ENCODE peak calls at places on chromosomes 3 and 15, in four cellular contexts. N is PC-9, X is Panc1, I is adrenal gland. G is an unnamed sample. For H3K27me3 and H3K9me3, the result is how much of the 10 kb centered on the place peaks cover.

GRCh38 chr3:11272913-11273574 is 847 bp downstream of the ATG7 start:
- DNase-seq in I (no peak), N (no peak), X (no peak), G (no peak)

GRCh38 chr3:179837374-179837773 is 184.5 kb downstream of the USP13 start:
- DNase-seq in I (no peak), N (no peak), X (no peak), G (no peak)

GRCh38 chr3:182479766-182480336 is 313.5 kb upstream of the ATP11B start:
- DNase-seq in N (no peak), I (no peak), X (no peak), G (no peak)

GRCh38 chr15:31273258-31273941 is 53.2 kb upstream of the KLF13 start:
- DNase-seq in I (no peak), X (no peak), N (no peak), G (peak)

GRCh38 chr15:93608643-93609148 is 519.7 kb upstream of the RGMA start:
- DNase-seq in I (no peak), X (no peak), N (no peak), G (no peak)

GRCh38 chr15:96756656-96757055 is 426.2 kb downstream of the NR2F2 start:
- DNase-seq in X (no peak), N (no peak), I (no peak), G (peak)

GRCh38 chr15:62068071-62068786 is 1.5 kb downstream of the C2CD4A start:
- DNase-seq in N (peak), I (peak), X (no peak), G (peak)

GRCh38 chr3:20083953-20084352 is 43.7 kb downstream of the KAT2B start:
- DNase-seq in I (no peak), X (no peak), N (no peak), G (no peak)

GRCh38 chr3:50671331-50671730 is 3.4 kb upstream of the DOCK3 start:
- DNase-seq in N (peak), I (no peak), X (no peak), G (no peak)

GRCh38 chr3:56758539-56758981 is 43.2 kb downstream of the ARHGEF3 start:
- DNase-seq in I (peak), X (no peak), N (peak), G (peak)

GRCh38 chr3:25944328-25944727 is 154.4 kb downstream of the OXSM start:
- DNase-seq in X (no peak), I (no peak), N (no peak), G (no peak)

GRCh38 chr3:155598671-155599070 is 146.2 kb downstream of the PLCH1 start:
- DNase-seq in I (no peak), N (no peak), X (no peak), G (no peak)

GRCh38 chr15:92079647-92080255 is 226.2 kb downstream of the SLCO3A1 start:
- DNase-seq in N (no peak), X (no peak), I (no peak), G (no peak)

GRCh38 chr3:71309342-71309741 is 274.2 kb downstream of the FOXP1 start:
- DNase-seq in X (no peak), N (no peak), I (no peak), G (no peak)

GRCh38 chr15:80934761-80935221 is 54.8 kb downstream of the MESD start:
- DNase-seq in I (no peak), X (no peak), N (no peak), G (no peak)

GRCh38 chr15:68417897-68418296 is 14.1 kb downstream of the ITGA11 start:
- DNase-seq in N (no peak), X (no peak), I (no peak), G (no peak)

GRCh38 chr3:187941848-187942194 is 196.6 kb upstream of the BCL6 start:
- DNase-seq in X (no peak), I (no peak), N (no peak), G (no peak)

GRCh38 chr3:132033471-132033870 is 1.3 kb downstream of the CPNE4 start:
- DNase-seq in I (no peak), N (no peak), X (no peak), G (no peak)

GRCh38 chr3:132038198-132038825 is 3.5 kb upstream of the CPNE4 start:
- DNase-seq in X (peak), N (peak), I (no peak), G (no peak)

GRCh38 chr3:132034486-132035464 is at the start of gene CPNE4:
- DNase-seq in I (peak), X (peak), N (peak), G (peak)

GRCh38 chr3:132032959-132033358 is 1.9 kb downstream of the CPNE4 start:
- DNase-seq in X (no peak), I (no peak), N (no peak), G (no peak)

DNA sequence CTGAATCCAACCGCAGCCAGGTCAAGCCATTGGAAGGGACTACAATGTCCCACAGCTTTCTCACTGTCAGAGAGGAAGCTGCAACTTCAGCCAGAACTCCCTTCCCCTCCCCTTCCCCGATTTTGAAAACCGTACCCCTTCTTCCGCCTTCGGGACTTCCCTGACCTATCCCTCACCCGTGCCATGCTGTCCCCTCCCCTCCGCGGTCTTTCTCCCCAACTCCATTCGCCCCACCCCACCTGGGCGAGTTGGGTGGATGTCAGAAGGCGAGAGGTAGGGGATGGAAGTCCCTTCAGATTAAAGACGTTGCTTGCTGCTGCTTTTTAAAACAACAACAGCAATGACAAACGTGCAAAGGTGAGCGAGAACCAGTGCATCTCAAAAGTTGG is 723 bp downstream of the CPNE4 start:
- DNase-seq in I (no peak), N (no peak), X (no peak), G (no peak)
- H3K27me3 ChIP-seq in I (under half), N (under half), X (under half), G (under half)

DNA sequence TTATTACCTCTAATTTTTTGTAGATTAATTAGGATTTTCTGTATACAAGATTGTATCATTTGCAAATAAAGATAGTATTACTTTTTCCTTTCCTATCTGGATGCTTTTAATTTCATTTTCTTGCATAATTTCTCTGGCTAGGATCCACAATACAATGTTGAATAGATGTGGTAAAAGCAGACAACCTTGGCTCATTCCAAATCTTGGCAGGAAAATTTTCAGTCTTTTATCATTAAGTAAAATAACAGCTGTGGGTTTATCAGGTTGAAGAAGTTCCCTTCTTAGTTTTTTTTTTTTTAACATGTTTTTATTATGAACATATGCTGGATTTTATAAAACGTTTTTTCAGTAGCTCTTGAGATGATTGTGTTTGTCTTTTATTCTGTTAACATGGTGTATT is 422.6 kb downstream of the AGBL1 start:
- DNase-seq in N (no peak), X (no peak), I (no peak), G (no peak)
- H3K4me3 ChIP-seq in N (no peak), X (no peak), I (no peak), G (no peak)

GRCh38 chr3:43046583-43046982 is 59.3 kb downstream of the POMGNT2 start:
- DNase-seq in X (no peak), I (no peak), N (no peak), G (no peak)
- H3K9me3 ChIP-seq in X (under half), I (under half), N (under half), G (half or more)

GRCh38 chr3:2097641-2098191 is 950 bp upstream of the CNTN4 start:
- DNase-seq in X (no peak), N (no peak), I (no peak), G (no peak)
- H3K27me3 ChIP-seq in X (under half), N (under half), I (under half), G (under half)

GRCh38 chr3:112129925-112130637 is 3.0 kb downstream of the GCSAM start:
- DNase-seq in N (no peak), I (no peak), X (no peak), G (no peak)
- H3K4me3 ChIP-seq in N (no peak), I (no peak), X (no peak), G (no peak)

GRCh38 chr15:20345401-20345958 is 196.1 kb downstream of the GOLGA6L6 start:
- DNase-seq in I (no peak), X (no peak), N (peak), G (no peak)

GRCh38 chr15:20346082-20346805 is 195.4 kb downstream of the GOLGA6L6 start:
- DNase-seq in N (peak), I (no peak), X (no peak), G (peak)

GRCh38 chr15:20349774-20350498 is 191.7 kb downstream of the GOLGA6L6 start:
- DNase-seq in X (no peak), I (peak), N (no peak), G (no peak)

GRCh38 chr15:20348900-20349773 is 192.5 kb downstream of the GOLGA6L6 start:
- DNase-seq in X (no peak), N (no peak), I (peak), G (peak)

DNA sequence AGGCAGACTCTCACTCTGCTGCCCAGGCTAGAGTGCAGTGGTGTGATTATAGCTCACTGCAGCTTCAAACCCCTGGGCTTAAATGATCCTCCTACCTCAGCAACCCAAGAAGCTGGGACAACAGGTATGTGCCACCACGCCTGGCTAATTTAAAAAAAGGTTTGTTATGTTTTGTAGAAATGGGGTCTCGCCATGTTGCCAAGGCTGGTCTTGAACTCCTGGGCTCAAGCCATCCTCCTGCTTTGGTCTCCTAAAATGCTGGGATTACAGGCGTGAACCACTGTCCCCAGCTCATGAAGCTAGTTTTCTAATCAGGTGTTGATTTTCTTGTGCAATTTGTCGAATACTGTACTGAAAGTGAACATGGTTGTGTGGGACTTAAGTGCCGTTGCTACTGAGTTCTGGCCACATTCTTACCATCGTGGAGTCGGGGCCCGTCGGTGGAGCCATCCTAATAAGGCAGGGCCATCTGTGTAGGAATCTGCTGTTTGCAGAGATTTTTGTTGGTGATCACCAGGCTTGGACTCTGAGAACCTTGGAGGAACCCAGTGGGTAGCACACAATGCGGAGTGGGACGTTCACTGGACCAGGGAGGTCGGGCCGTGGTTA is 193.2 kb downstream of the GOLGA6L6 start:
- DNase-seq in I (no peak), N (no peak), X (no peak), G (no peak)
- H3K9me3 ChIP-seq in I (under half), N (under half), X (under half), G (under half)

GRCh38 chr3:13883681-13884080 is 3.8 kb upstream of the WNT7A start:
- DNase-seq in X (no peak), N (no peak), I (no peak), G (no peak)
- H3K27me3 ChIP-seq in X (under half), N (under half), I (under half), G (half or more)

GRCh38 chr3:14845826-14846225 is 27.1 kb downstream of the FGD5 start:
- DNase-seq in X (no peak), I (no peak), N (no peak), G (no peak)

GRCh38 chr3:14848906-14849305 is 30.1 kb downstream of the FGD5 start:
- DNase-seq in N (no peak), X (no peak), I (no peak), G (no peak)

GRCh38 chr3:14846481-14846880 is 27.7 kb downstream of the FGD5 start:
- DNase-seq in I (no peak), N (no peak), X (no peak), G (no peak)

GRCh38 chr3:14849831-14850230 is 31.1 kb downstream of the FGD5 start:
- DNase-seq in X (no peak), N (no peak), I (no peak), G (no peak)

GRCh38 chr3:14847613-14848541 is 29.1 kb downstream of the FGD5 start:
- DNase-seq in I (peak), X (no peak), N (no peak), G (no peak)
- H3K4me3 ChIP-seq in I (no peak), X (no peak), N (no peak), G (no peak)

GRCh38 chr15:25207369-25207768 is 231.5 kb downstream of the UBE3A start:
- DNase-seq in I (no peak), N (no peak), X (no peak), G (no peak)

GRCh38 chr15:25208735-25209134 is 230.1 kb downstream of the UBE3A start:
- DNase-seq in X (no peak), N (no peak), I (no peak), G (no peak)
- H3K9me3 ChIP-seq in X (under half), N (under half), I (under half), G (under half)

DNA sequence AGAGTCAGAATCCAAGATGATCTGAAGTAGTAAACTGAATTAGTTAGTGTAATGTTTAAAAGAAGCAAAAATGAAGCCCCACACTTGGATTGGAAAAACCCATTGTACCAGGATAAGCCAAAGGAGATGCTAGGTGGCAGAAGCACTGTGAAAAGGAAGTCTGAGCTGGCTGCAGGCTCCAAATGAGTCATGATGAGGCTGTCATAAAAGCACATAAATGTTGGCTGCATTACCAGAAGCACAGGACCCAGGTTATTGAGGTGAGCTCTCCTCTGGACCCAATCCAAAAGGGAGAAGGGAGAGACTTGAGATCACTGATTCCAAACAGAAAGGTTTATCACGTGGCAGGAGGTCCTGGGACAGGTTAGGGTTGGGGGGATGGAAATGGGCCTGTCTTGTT is 3.2 kb upstream of the ACAN start:
- DNase-seq in X (peak), I (no peak), N (no peak), G (no peak)
- H3K27me3 ChIP-seq in X (under half), I (under half), N (half or more), G (under half)

G was measured in left lung.